ENCODE peak calls at places on chromosomes 1 and 21, in six cellular contexts. One of them, this sample, is unnamed.

GRCh38 chr1:19682257-19682656 is 17.6 kb downstream of the HTR6 start:
- DNase-seq in cardiac fibroblast: peak
- DNase-seq in stomach: no peak
- DNase-seq in OCI-LY7: no peak
- DNase-seq in left ventricle myocardium inferior: no peak
- DNase-seq in PC-3: peak
- DNase-seq in this sample: no peak

GRCh38 chr1:157081717-157082116 is 17.9 kb downstream of the ETV3L start:
- DNase-seq in cardiac fibroblast: no peak
- DNase-seq in stomach: no peak
- DNase-seq in OCI-LY7: no peak
- DNase-seq in left ventricle myocardium inferior: no peak
- DNase-seq in PC-3: no peak
- DNase-seq in this sample: no peak

GRCh38 chr1:211647666-211648065 is 27.8 kb downstream of the NEK2 start:
- DNase-seq in cardiac fibroblast: no peak
- DNase-seq in stomach: no peak
- DNase-seq in OCI-LY7: no peak
- DNase-seq in left ventricle myocardium inferior: no peak
- DNase-seq in PC-3: no peak
- DNase-seq in this sample: no peak

GRCh38 chr1:168485048-168485447 is 58.7 kb downstream of the XCL2 start:
- DNase-seq in cardiac fibroblast: peak
- DNase-seq in stomach: no peak
- DNase-seq in OCI-LY7: no peak
- DNase-seq in left ventricle myocardium inferior: no peak
- DNase-seq in PC-3: no peak
- DNase-seq in this sample: no peak

GRCh38 chr1:29125237-29125641 is 1.5 kb upstream of the TMEM200B start:
- DNase-seq in cardiac fibroblast: no peak
- DNase-seq in stomach: no peak
- DNase-seq in OCI-LY7: no peak
- DNase-seq in left ventricle myocardium inferior: no peak
- DNase-seq in PC-3: no peak
- DNase-seq in this sample: no peak

GRCh38 chr1:111912116-111912515 is 77.4 kb downstream of the KCND3 start:
- DNase-seq in cardiac fibroblast: no peak
- DNase-seq in stomach: no peak
- DNase-seq in OCI-LY7: no peak
- DNase-seq in left ventricle myocardium inferior: no peak
- DNase-seq in PC-3: no peak
- DNase-seq in this sample: no peak

GRCh38 chr1:72283204-72284083 is 1.1 kb upstream of the NEGR1 start:
- DNase-seq in cardiac fibroblast: peak
- DNase-seq in stomach: peak
- DNase-seq in OCI-LY7: no peak
- DNase-seq in left ventricle myocardium inferior: peak
- DNase-seq in PC-3: peak
- DNase-seq in this sample: peak

GRCh38 chr1:161379071-161379470 is 11.4 kb upstream of the CFAP126 start:
- DNase-seq in cardiac fibroblast: no peak
- DNase-seq in stomach: no peak
- DNase-seq in OCI-LY7: no peak
- DNase-seq in left ventricle myocardium inferior: peak
- DNase-seq in PC-3: no peak
- DNase-seq in this sample: no peak

GRCh38 chr1:119787776-119788175 is 19.1 kb upstream of the HMGCS2 start:
- DNase-seq in cardiac fibroblast: peak
- DNase-seq in stomach: no peak
- DNase-seq in OCI-LY7: no peak
- DNase-seq in left ventricle myocardium inferior: no peak
- DNase-seq in PC-3: peak
- DNase-seq in this sample: no peak

GRCh38 chr1:16900771-16901170 is 5.0 kb downstream of the RNU1-2 start:
- DNase-seq in cardiac fibroblast: peak
- DNase-seq in stomach: no peak
- DNase-seq in OCI-LY7: peak
- DNase-seq in left ventricle myocardium inferior: no peak
- DNase-seq in PC-3: no peak
- DNase-seq in this sample: no peak
- TF ChIP-seq CTCF in cardiac fibroblast: peak
- TF ChIP-seq CTCF in stomach: no peak
- TF ChIP-seq CTCF in OCI-LY7: peak
- TF ChIP-seq CTCF in left ventricle myocardium inferior: no peak
- TF ChIP-seq CTCF in PC-3: no peak
- TF ChIP-seq CTCF in this sample: no peak

DNA sequence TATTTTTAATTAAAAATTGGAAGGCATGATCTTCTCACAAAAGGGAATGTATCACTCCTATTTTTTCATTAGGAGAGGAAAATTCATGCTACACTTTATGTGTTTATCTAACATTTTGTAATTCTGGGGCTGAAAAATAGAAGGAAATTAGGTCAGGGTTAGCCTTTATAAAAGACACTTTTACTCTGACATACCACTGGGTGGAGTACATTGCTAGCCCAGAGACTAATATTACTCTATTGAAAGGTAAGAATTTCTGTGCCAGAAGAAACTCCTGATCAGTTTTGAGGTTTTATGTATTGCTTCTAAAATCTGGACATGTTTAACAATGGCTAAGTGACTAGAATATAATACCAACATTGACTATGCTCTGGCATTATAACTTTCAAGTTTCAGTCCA is 724.6 kb downstream of the USP25 start:
- DNase-seq in cardiac fibroblast: peak
- DNase-seq in stomach: no peak
- DNase-seq in OCI-LY7: no peak
- DNase-seq in left ventricle myocardium inferior: no peak
- DNase-seq in PC-3: no peak
- DNase-seq in this sample: no peak
- TF ChIP-seq CTCF in cardiac fibroblast: peak
- TF ChIP-seq CTCF in stomach: no peak
- TF ChIP-seq CTCF in OCI-LY7: no peak
- TF ChIP-seq CTCF in left ventricle myocardium inferior: peak
- TF ChIP-seq CTCF in PC-3: peak
- TF ChIP-seq CTCF in this sample: no peak

DNA sequence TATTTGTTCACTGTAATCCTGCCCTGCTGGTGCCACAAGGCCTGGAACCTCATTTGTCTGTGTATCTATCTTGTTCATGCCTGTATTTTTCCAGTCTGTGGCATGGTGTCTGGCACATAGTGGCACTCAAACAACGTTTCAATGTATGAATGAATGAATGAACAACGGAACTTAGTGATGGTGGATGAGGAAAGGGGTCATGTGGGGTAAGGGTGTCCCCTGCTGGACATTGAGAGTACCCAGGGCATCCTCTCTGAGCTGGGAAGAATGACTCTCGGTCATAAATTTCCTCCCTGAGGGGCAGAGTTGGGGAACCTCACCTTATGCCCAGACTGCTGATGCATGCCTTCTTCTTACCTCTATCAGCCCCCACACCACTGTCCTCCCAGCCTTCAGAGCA is 18.9 kb upstream of the ZNF683 start:
- DNase-seq in cardiac fibroblast: peak
- DNase-seq in stomach: no peak
- DNase-seq in OCI-LY7: peak
- DNase-seq in left ventricle myocardium inferior: no peak
- DNase-seq in PC-3: peak
- DNase-seq in this sample: peak
- TF ChIP-seq CTCF in cardiac fibroblast: peak
- TF ChIP-seq CTCF in stomach: no peak
- TF ChIP-seq CTCF in OCI-LY7: peak
- TF ChIP-seq CTCF in left ventricle myocardium inferior: no peak
- TF ChIP-seq CTCF in PC-3: peak
- TF ChIP-seq CTCF in this sample: peak

GRCh38 chr1:226309398-226310122 is 596 bp upstream of the LIN9 start:
- DNase-seq in cardiac fibroblast: no peak
- DNase-seq in stomach: no peak
- DNase-seq in OCI-LY7: peak
- DNase-seq in left ventricle myocardium inferior: peak
- DNase-seq in PC-3: peak
- DNase-seq in this sample: no peak
- TF ChIP-seq CTCF in cardiac fibroblast: peak
- TF ChIP-seq CTCF in stomach: no peak
- TF ChIP-seq CTCF in OCI-LY7: no peak
- TF ChIP-seq CTCF in left ventricle myocardium inferior: peak
- TF ChIP-seq CTCF in PC-3: no peak
- TF ChIP-seq CTCF in this sample: no peak

This sample was measured in GM13976.